ENCODE peak calls at places on chromosomes 5 and 9, in eight cellular contexts. V, E, O, I, D, F, Z and G are unnamed samples.

GRCh38 chr5:31656806-31657205 is 17.9 kb downstream of the PDZD2 start:
- DNase-seq in D (no peak), V (no peak), I (no peak), F (no peak), O (no peak), E (no peak), Z (no peak), G (no peak)

GRCh38 chr9:98007251-98007928 is 24.2 kb downstream of the ANP32B start:
- DNase-seq in V (no peak), F (no peak), I (no peak), E (no peak), Z (no peak), D (no peak), O (no peak), G (peak)

GRCh38 chr9:123176230-123176629 is 92.2 kb downstream of the STRBP start:
- DNase-seq in Z (no peak), F (no peak), D (no peak), V (no peak), E (no peak), I (no peak), O (no peak), G (no peak)

GRCh38 chr5:6745706-6746217 is 32.5 kb downstream of the TENT4A start:
- DNase-seq in I (no peak), O (no peak), D (no peak), V (no peak), Z (no peak), F (no peak), E (peak), G (peak)

GRCh38 chr9:2934883-2935282 is 91.0 kb upstream of the PUM3 start:
- DNase-seq in F (no peak), Z (no peak), E (no peak), V (no peak), I (no peak), O (no peak), D (no peak), G (no peak)

GRCh38 chr9:124007157-124007460 is 4.5 kb upstream of the LHX2 start:
- DNase-seq in I (no peak), D (no peak), F (no peak), V (no peak), O (no peak), Z (no peak), E (no peak), G (no peak)

GRCh38 chr5:157351386-157352089 is 85.6 kb downstream of the CYFIP2 start:
- DNase-seq in V (no peak), Z (no peak), I (no peak), E (no peak), F (no peak), D (no peak), O (no peak), G (no peak)

GRCh38 chr9:131799177-131799823 is 59.4 kb upstream of the RAPGEF1 start:
- DNase-seq in Z (peak), V (no peak), I (peak), E (no peak), O (no peak), D (peak), F (peak), G (peak)

GRCh38 chr9:135692410-135692809 is 6.9 kb downstream of the SOHLH1 start:
- DNase-seq in O (peak), D (no peak), E (no peak), I (no peak), V (no peak), Z (no peak), F (peak), G (no peak)

GRCh38 chr5:56608216-56608925 is 207.0 kb upstream of the MAP3K1 start:
- DNase-seq in I (no peak), D (no peak), E (no peak), Z (peak), F (no peak), V (no peak), O (no peak), G (peak)

GRCh38 chr9:117835798-117836197 is 131.6 kb downstream of the TLR4 start:
- DNase-seq in E (no peak), D (no peak), Z (no peak), F (no peak), I (no peak), V (no peak), O (no peak), G (no peak)

GRCh38 chr5:142426129-142426641 is 101.4 kb upstream of the SPRY4 start:
- DNase-seq in D (peak), I (no peak), Z (peak), O (no peak), E (no peak), F (peak), V (no peak), G (peak)

GRCh38 chr9:15570769-15571168 is 17.9 kb downstream of the CCDC171 start:
- DNase-seq in Z (no peak), V (no peak), D (no peak), F (no peak), O (no peak), E (no peak), I (no peak), G (no peak)

GRCh38 chr9:32978051-32978450 is 23.4 kb downstream of the APTX start:
- DNase-seq in Z (no peak), D (no peak), O (no peak), I (no peak), E (no peak), V (no peak), F (no peak), G (no peak)

GRCh38 chr9:137057545-137057944 is 3.7 kb upstream of the ENTPD2 start:
- DNase-seq in V (no peak), I (no peak), E (peak), F (no peak), O (no peak), Z (no peak), D (no peak), G (no peak)

GRCh38 chr5:172911628-172911880 is 47.7 kb upstream of the RPL26L1 start:
- DNase-seq in Z (no peak), O (no peak), V (no peak), E (no peak), F (no peak), D (no peak), I (no peak), G (no peak)

GRCh38 chr5:177357459-177358332 is at the start of gene RGS14:
- DNase-seq in V (no peak), E (peak), D (peak), F (peak), Z (no peak), I (no peak), O (no peak), G (peak)

GRCh38 chr9:5617749-5618148 is 11.2 kb upstream of the RIC1 start:
- DNase-seq in F (no peak), V (no peak), Z (no peak), E (no peak), D (no peak), O (no peak), I (no peak), G (peak)

GRCh38 chr9:23467276-23467675 is 358.8 kb downstream of the ELAVL2 start:
- DNase-seq in O (no peak), F (no peak), V (no peak), I (no peak), Z (no peak), E (no peak), D (no peak), G (no peak)

GRCh38 chr5:392431-392988 is 50.5 kb upstream of the EXOC3 start:
- DNase-seq in Z (peak), V (no peak), O (no peak), I (peak), E (no peak), F (peak), D (peak), G (peak)

GRCh38 chr5:134458676-134459403 is 47.2 kb upstream of the CDKN2AIPNL start:
- DNase-seq in Z (no peak), E (no peak), D (no peak), O (no peak), V (no peak), F (no peak), I (no peak), G (no peak)

GRCh38 chr5:545641-546375 is 21.6 kb upstream of the SLC9A3 start:
- DNase-seq in F (no peak), Z (peak), D (peak), O (no peak), I (no peak), E (no peak), V (no peak), G (no peak)

GRCh38 chr9:35956646-35957045 is 1.3 kb downstream of the OR2S2 start:
- DNase-seq in E (no peak), O (no peak), Z (no peak), V (no peak), D (no peak), F (no peak), I (no peak), G (no peak)

GRCh38 chr9:75071530-75072122 is 16.3 kb downstream of the NMRK1 start:
- DNase-seq in F (peak), D (peak), I (peak), O (no peak), Z (no peak), V (peak), E (no peak), G (no peak)

GRCh38 chr5:143061161-143061945 is 291.2 kb downstream of the ARHGAP26 start:
- DNase-seq in V (no peak), I (no peak), D (no peak), O (no peak), Z (no peak), F (no peak), E (no peak), G (no peak)

GRCh38 chr5:56829137-56829536 is 13.8 kb downstream of the MAP3K1 start:
- DNase-seq in E (no peak), F (peak), I (peak), D (peak), Z (no peak), V (no peak), O (no peak), G (peak)

GRCh38 chr5:81125959-81126358 is 107.2 kb upstream of the CKMT2 start:
- DNase-seq in D (no peak), O (no peak), V (no peak), F (no peak), E (no peak), Z (no peak), I (no peak), G (peak)

GRCh38 chr9:92966518-92966800 is 19.1 kb downstream of the FGD3 start:
- DNase-seq in O (no peak), D (no peak), E (no peak), V (no peak), F (no peak), Z (no peak), I (no peak), G (no peak)

GRCh38 chr5:176538505-176538806 is 1.3 kb upstream of the RNF44 start:
- DNase-seq in I (no peak), O (no peak), Z (no peak), D (no peak), V (no peak), E (no peak), F (no peak), G (peak)

GRCh38 chr5:93359958-93360305 is 221.1 kb downstream of the NR2F1-AS1 start:
- DNase-seq in E (no peak), D (no peak), V (no peak), I (no peak), O (no peak), F (no peak), Z (no peak), G (no peak)

GRCh38 chr5:61816146-61816545 is 484.1 kb downstream of the ZSWIM6 start:
- DNase-seq in O (no peak), D (no peak), V (no peak), F (no peak), E (no peak), Z (no peak), I (no peak), G (no peak)

GRCh38 chr9:113580041-113580953 is 116.8 kb downstream of the RGS3 start:
- DNase-seq in Z (peak), I (peak), E (no peak), D (peak), V (peak), O (peak), F (peak), G (peak)

GRCh38 chr5:14915291-14915976 is 43.9 kb upstream of the ANKH start:
- DNase-seq in Z (no peak), O (no peak), F (no peak), V (no peak), E (no peak), I (no peak), D (no peak), G (no peak)

GRCh38 chr5:140806834-140807775 is at the start of gene PCDHA4:
- DNase-seq in O (no peak), E (no peak), D (no peak), Z (peak), I (no peak), F (peak), V (no peak), G (peak)

GRCh38 chr5:6475626-6476312 is 27.1 kb downstream of the UBE2QL1 start:
- DNase-seq in Z (no peak), D (no peak), V (no peak), F (no peak), E (peak), I (no peak), O (no peak), G (peak)

GRCh38 chr5:87752362-87752761 is 339.6 kb upstream of the CCNH start:
- DNase-seq in I (no peak), E (no peak), D (no peak), Z (no peak), O (no peak), F (no peak), V (no peak), G (no peak)

GRCh38 chr5:73917433-73917832 is 291.4 kb downstream of the ARHGEF28 start:
- DNase-seq in E (no peak), D (no peak), O (peak), Z (peak), F (no peak), I (no peak), V (peak), G (no peak)

GRCh38 chr9:1173986-1174385 is 123.8 kb downstream of the DMRT2 start:
- DNase-seq in O (no peak), D (no peak), I (no peak), V (no peak), E (no peak), F (no peak), Z (no peak), G (no peak)